ENCODE peak calls at places on chromosomes 3 and 15, in five cellular contexts. Q is HCT116, H is H1, F is K562, Y is GM12878. B is an unnamed sample.

GRCh38 chr3:10408680-10409079 is 87.8 kb upstream of the SEC13 start:
- DNase-seq in F (no peak), H (no peak), Y (no peak), Q (no peak), B (no peak)

GRCh38 chr3:122183521-122183892 is at the start of gene CASR:
- DNase-seq in Y (no peak), Q (no peak), F (no peak), H (no peak), B (no peak)

GRCh38 chr15:64763874-64764273 is 11.5 kb downstream of the RBPMS2 start:
- DNase-seq in Q (no peak), F (no peak), Y (no peak), H (no peak), B (no peak)

GRCh38 chr3:77414881-77415280 is 375.0 kb downstream of the ROBO2 start:
- DNase-seq in F (no peak), Q (no peak), H (no peak), Y (no peak), B (no peak)

GRCh38 chr15:70192041-70192440 is 94.3 kb upstream of the TLE3 start:
- DNase-seq in Q (no peak), F (no peak), Y (no peak), H (no peak), B (no peak)

GRCh38 chr3:105827959-105828358 is 40.9 kb downstream of the CBLB start:
- DNase-seq in Q (peak), F (peak), Y (no peak), H (peak), B (peak)

GRCh38 chr15:31442203-31443090 is 115.8 kb downstream of the KLF13 start:
- DNase-seq in Q (no peak), F (peak), H (no peak), Y (no peak), B (no peak)

GRCh38 chr3:31572605-31573459 is 40.1 kb downstream of the STT3B start:
- DNase-seq in Q (no peak), H (no peak), Y (no peak), F (no peak), B (no peak)

GRCh38 chr3:129794319-129795201 is 99.0 kb downstream of the TMCC1 start:
- DNase-seq in F (peak), H (peak), Y (no peak), Q (peak), B (peak)

GRCh38 chr3:45548724-45549123 is 45.8 kb upstream of the LIMD1 start:
- DNase-seq in Y (no peak), H (no peak), F (no peak), Q (no peak), B (no peak)

GRCh38 chr15:96340611-96341464 is 10.3 kb downstream of the NR2F2 start:
- DNase-seq in Q (no peak), F (no peak), Y (no peak), H (no peak), B (no peak)

GRCh38 chr15:27681038-27681437 is 418.1 kb downstream of the OCA2 start:
- DNase-seq in H (no peak), Q (no peak), Y (no peak), F (no peak), B (peak)

GRCh38 chr15:99930696-99931095 is 197.5 kb upstream of the LYSMD4 start:
- DNase-seq in F (no peak), Y (no peak), H (no peak), Q (no peak), B (no peak)

GRCh38 chr15:82140859-82141258 is 95.0 kb upstream of the MEX3B start:
- DNase-seq in Q (no peak), F (no peak), H (no peak), Y (no peak), B (no peak)

GRCh38 chr3:61381745-61382392 is 130.6 kb upstream of the FHIT start:
- DNase-seq in Y (no peak), H (no peak), F (peak), Q (peak), B (peak)

GRCh38 chr3:30315452-30315851 is 290.9 kb upstream of the TGFBR2 start:
- DNase-seq in H (no peak), Q (no peak), Y (no peak), F (no peak), B (no peak)

GRCh38 chr3:25863560-25863959 is 73.7 kb downstream of the OXSM start:
- DNase-seq in Y (no peak), H (no peak), Q (no peak), F (no peak), B (no peak)

GRCh38 chr15:64251121-64251520 is 88.3 kb upstream of the PPIB start:
- DNase-seq in Y (no peak), Q (no peak), H (no peak), F (no peak), B (no peak)

GRCh38 chr15:62578548-62578947 is 413.5 kb upstream of the C2CD4B start:
- DNase-seq in Y (no peak), Q (no peak), H (no peak), F (no peak), B (no peak)

GRCh38 chr3:192915306-192915705 is 2.4 kb downstream of the MB21D2 start:
- DNase-seq in F (no peak), Q (no peak), H (no peak), Y (no peak), B (peak)

GRCh38 chr3:77296527-77296926 is 256.6 kb downstream of the ROBO2 start:
- DNase-seq in Q (no peak), H (no peak), Y (no peak), F (peak), B (no peak)

GRCh38 chr3:58299839-58300516 is 6.1 kb upstream of the RPP14 start:
- DNase-seq in Q (no peak), H (no peak), Y (no peak), F (no peak), B (peak)

GRCh38 chr3:113516115-113516505 is 1.2 kb upstream of the SPICE1 start:
- DNase-seq in F (no peak), H (no peak), Q (no peak), Y (no peak), B (peak)

GRCh38 chr3:135055449-135055848 is 260.4 kb downstream of the EPHB1 start:
- DNase-seq in F (no peak), H (no peak), Y (no peak), Q (no peak), B (no peak)

DNA sequence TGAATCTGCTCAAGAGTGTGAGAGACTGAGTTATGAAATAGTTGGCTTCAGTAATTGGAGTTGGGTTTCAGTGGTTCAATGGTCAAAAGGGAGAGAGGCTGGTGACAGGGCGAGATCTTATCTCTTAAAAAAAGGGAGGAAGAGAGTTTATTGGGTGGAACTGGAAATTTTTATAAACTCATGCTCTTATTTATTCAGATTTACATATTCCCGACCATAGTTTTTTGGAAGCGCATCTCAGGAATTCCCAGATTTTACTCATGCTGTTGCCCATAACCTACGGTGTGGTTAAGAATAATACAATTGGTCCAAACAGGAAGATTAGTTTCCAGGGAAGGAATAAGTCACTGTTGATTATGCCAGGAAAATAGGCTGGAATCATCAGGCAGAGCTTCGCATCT is 41.4 kb downstream of the CD200 start:
- DNase-seq in Q (no peak), H (no peak), F (no peak), Y (no peak), B (no peak)
- TF ChIP-seq SIN3A in Q (no peak), H (no peak), F (no peak), Y (no peak), B (no peak)

DNA sequence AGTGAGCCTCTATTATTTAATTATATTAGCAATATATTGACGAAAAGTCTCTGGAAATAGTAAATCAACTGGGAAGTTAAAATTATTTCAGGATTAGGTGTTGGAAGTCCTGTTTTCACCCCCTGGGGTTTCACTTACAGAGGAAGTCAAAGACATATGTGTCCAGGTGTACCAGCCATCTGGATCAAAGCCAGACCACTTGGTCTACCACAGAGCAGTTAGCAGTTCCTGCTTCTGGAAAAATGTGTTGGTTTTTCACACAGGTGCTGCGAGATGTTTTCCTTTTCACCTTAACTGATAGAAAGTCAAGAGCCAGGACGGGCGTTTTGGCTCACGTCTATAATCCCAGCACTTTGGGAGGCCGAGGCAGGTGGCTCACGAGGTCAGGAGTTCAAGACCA is 13.1 kb downstream of the MME start:
- DNase-seq in H (no peak), Y (no peak), Q (no peak), F (no peak), B (no peak)
- TF ChIP-seq CEBPB in H (no peak), Y (no peak), Q (no peak), F (no peak), B (no peak)

GRCh38 chr15:41235929-41236328 is 4.9 kb downstream of the CHP1 start:
- DNase-seq in H (no peak), F (no peak), Q (no peak), Y (no peak), B (no peak)

GRCh38 chr15:41238100-41238499 is 7.0 kb downstream of the CHP1 start:
- DNase-seq in F (no peak), Q (no peak), Y (no peak), H (no peak), B (peak)

DNA sequence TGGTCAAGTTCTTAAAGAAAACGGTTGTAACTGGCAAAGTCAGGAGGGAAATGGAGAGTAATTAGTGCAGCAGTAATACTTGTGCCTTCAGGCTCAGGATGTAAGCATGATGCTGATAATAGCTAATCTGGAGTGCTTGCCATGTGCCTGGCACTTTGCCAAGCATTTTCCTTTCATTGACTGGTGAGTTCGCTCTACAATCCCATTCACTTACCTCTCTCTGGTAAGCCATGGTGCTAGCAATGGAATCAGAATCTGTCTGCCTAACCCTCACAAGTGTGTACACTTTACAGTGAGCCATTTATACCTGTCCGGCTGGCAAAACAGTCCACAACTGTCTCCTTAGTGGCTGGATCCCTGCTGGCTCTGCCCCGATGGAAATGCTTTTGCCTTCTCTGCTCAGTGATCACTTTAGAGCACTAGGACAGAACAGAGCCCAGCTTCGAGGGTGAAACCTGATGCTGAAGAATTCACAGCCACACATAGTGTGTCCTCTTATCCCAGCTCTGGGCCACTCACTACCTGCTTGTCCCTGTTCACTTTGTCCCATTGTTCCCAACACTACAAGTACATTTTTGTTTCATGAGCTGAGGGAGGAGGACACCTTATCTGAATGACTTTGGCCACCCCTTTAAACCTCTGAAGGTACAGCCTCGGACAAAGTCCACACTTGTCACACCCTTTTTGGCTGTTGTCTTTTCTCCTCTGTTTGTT is 10.3 kb downstream of the CHP1 start:
- DNase-seq in Y (no peak), H (no peak), Q (no peak), F (peak), B (peak)
- TF ChIP-seq SIN3A in Y (no peak), H (no peak), Q (peak), F (no peak), B (no peak)

GRCh38 chr15:77804210-77804609 is 171.5 kb upstream of the LINGO1 start:
- DNase-seq in Q (no peak), H (no peak), Y (no peak), F (no peak), B (no peak)
- TF ChIP-seq CEBPB in Q (no peak), H (no peak), Y (no peak), F (no peak), B (no peak)

GRCh38 chr15:40343512-40343911 is 2.8 kb upstream of the CCDC9B start:
- DNase-seq in Q (no peak), F (no peak), H (no peak), Y (no peak), B (peak)
- TF ChIP-seq SIN3A in Q (no peak), F (no peak), H (no peak), Y (no peak), B (no peak)

GRCh38 chr15:101176625-101177024 is 75.2 kb downstream of the CHSY1 start:
- DNase-seq in F (no peak), Y (no peak), H (no peak), Q (no peak), B (peak)
- TF ChIP-seq CEBPB in F (peak), Y (no peak), H (peak), Q (no peak), B (peak)

GRCh38 chr3:49327485-49327884 is 12.4 kb downstream of the USP4 start:
- DNase-seq in Y (no peak), F (no peak), Q (no peak), H (no peak), B (peak)
- TF ChIP-seq SIN3A in Y (no peak), F (no peak), Q (no peak), H (no peak), B (no peak)